ENCODE peak calls at places on chromosomes 2 and 18, in five cellular contexts. One of them, this sample, is unnamed.

GRCh38 chr2:120892967-120893667 is 157.4 kb downstream of the GLI2 start:
- DNase-seq in activated effector memory CD4-positive, alpha-beta T cell treated with anti-CD3 and anti-CD28 coated beads, Interleukin-2, amount 50 U/mL, for 16 hours: no peak
- DNase-seq in caudate nucleus: no peak
- DNase-seq in substantia nigra: no peak
- DNase-seq in hippocampal formation: peak; percentile 40
- DNase-seq in this sample: peak; percentile 24

GRCh38 chr2:120540719-120541552 is 194.7 kb upstream of the GLI2 start:
- DNase-seq in activated effector memory CD4-positive, alpha-beta T cell treated with anti-CD3 and anti-CD28 coated beads, Interleukin-2, amount 50 U/mL, for 16 hours: no peak
- DNase-seq in caudate nucleus: no peak
- DNase-seq in substantia nigra: no peak
- DNase-seq in hippocampal formation: no peak
- DNase-seq in this sample: no peak

GRCh38 chr2:19764998-19765397 is 136.8 kb downstream of the TTC32 start:
- DNase-seq in activated effector memory CD4-positive, alpha-beta T cell treated with anti-CD3 and anti-CD28 coated beads, Interleukin-2, amount 50 U/mL, for 16 hours: no peak
- DNase-seq in caudate nucleus: no peak
- DNase-seq in substantia nigra: no peak
- DNase-seq in hippocampal formation: no peak
- DNase-seq in this sample: no peak

GRCh38 chr2:118693287-118693822 is 154.1 kb downstream of the EN1 start:
- DNase-seq in activated effector memory CD4-positive, alpha-beta T cell treated with anti-CD3 and anti-CD28 coated beads, Interleukin-2, amount 50 U/mL, for 16 hours: no peak
- DNase-seq in caudate nucleus: no peak
- DNase-seq in substantia nigra: no peak
- DNase-seq in hippocampal formation: no peak
- DNase-seq in this sample: no peak

GRCh38 chr2:146913476-146913875 is 931.4 kb upstream of the ACVR2A start:
- DNase-seq in activated effector memory CD4-positive, alpha-beta T cell treated with anti-CD3 and anti-CD28 coated beads, Interleukin-2, amount 50 U/mL, for 16 hours: no peak
- DNase-seq in caudate nucleus: no peak
- DNase-seq in substantia nigra: no peak
- DNase-seq in hippocampal formation: no peak
- DNase-seq in this sample: no peak

GRCh38 chr2:94870392-94871225 is 621 bp upstream of the TEKT4 start:
- DNase-seq in activated effector memory CD4-positive, alpha-beta T cell treated with anti-CD3 and anti-CD28 coated beads, Interleukin-2, amount 50 U/mL, for 16 hours: peak; percentile 65
- DNase-seq in caudate nucleus: no peak
- DNase-seq in substantia nigra: no peak
- DNase-seq in hippocampal formation: no peak
- DNase-seq in this sample: no peak

GRCh38 chr2:232770207-232770606 is 6.2 kb downstream of the KCNJ13 start:
- DNase-seq in activated effector memory CD4-positive, alpha-beta T cell treated with anti-CD3 and anti-CD28 coated beads, Interleukin-2, amount 50 U/mL, for 16 hours: no peak
- DNase-seq in caudate nucleus: no peak
- DNase-seq in substantia nigra: no peak
- DNase-seq in hippocampal formation: no peak
- DNase-seq in this sample: no peak

GRCh38 chr2:10414591-10414990 is 33.5 kb downstream of the ODC1 start:
- DNase-seq in activated effector memory CD4-positive, alpha-beta T cell treated with anti-CD3 and anti-CD28 coated beads, Interleukin-2, amount 50 U/mL, for 16 hours: no peak
- DNase-seq in caudate nucleus: no peak
- DNase-seq in substantia nigra: no peak
- DNase-seq in hippocampal formation: no peak
- DNase-seq in this sample: no peak

GRCh38 chr2:222594679-222595078 is 61.2 kb downstream of the FARSB start:
- DNase-seq in activated effector memory CD4-positive, alpha-beta T cell treated with anti-CD3 and anti-CD28 coated beads, Interleukin-2, amount 50 U/mL, for 16 hours: no peak
- DNase-seq in caudate nucleus: no peak
- DNase-seq in substantia nigra: no peak
- DNase-seq in hippocampal formation: no peak
- DNase-seq in this sample: peak; percentile 54

GRCh38 chr2:130393318-130393910 is 37.6 kb downstream of the PTPN18 start:
- DNase-seq in activated effector memory CD4-positive, alpha-beta T cell treated with anti-CD3 and anti-CD28 coated beads, Interleukin-2, amount 50 U/mL, for 16 hours: no peak
- DNase-seq in caudate nucleus: no peak
- DNase-seq in substantia nigra: no peak
- DNase-seq in hippocampal formation: no peak
- DNase-seq in this sample: no peak

GRCh38 chr2:231737761-231738160 is 29.4 kb downstream of the PTMA start:
- DNase-seq in activated effector memory CD4-positive, alpha-beta T cell treated with anti-CD3 and anti-CD28 coated beads, Interleukin-2, amount 50 U/mL, for 16 hours: no peak
- DNase-seq in caudate nucleus: no peak
- DNase-seq in substantia nigra: no peak
- DNase-seq in hippocampal formation: no peak
- DNase-seq in this sample: no peak

GRCh38 chr2:38315707-38316333 is 61.3 kb downstream of the ATL2 start:
- DNase-seq in activated effector memory CD4-positive, alpha-beta T cell treated with anti-CD3 and anti-CD28 coated beads, Interleukin-2, amount 50 U/mL, for 16 hours: no peak
- DNase-seq in caudate nucleus: no peak
- DNase-seq in substantia nigra: no peak
- DNase-seq in hippocampal formation: peak; percentile 48
- DNase-seq in this sample: peak; percentile 75

GRCh38 chr2:178506524-178506923 is 26.3 kb downstream of the PLEKHA3 start:
- DNase-seq in activated effector memory CD4-positive, alpha-beta T cell treated with anti-CD3 and anti-CD28 coated beads, Interleukin-2, amount 50 U/mL, for 16 hours: no peak
- DNase-seq in caudate nucleus: no peak
- DNase-seq in substantia nigra: no peak
- DNase-seq in hippocampal formation: no peak
- DNase-seq in this sample: no peak

GRCh38 chr2:1559589-1560175 is 146.4 kb downstream of the TPO start:
- DNase-seq in activated effector memory CD4-positive, alpha-beta T cell treated with anti-CD3 and anti-CD28 coated beads, Interleukin-2, amount 50 U/mL, for 16 hours: no peak
- DNase-seq in caudate nucleus: no peak
- DNase-seq in substantia nigra: no peak
- DNase-seq in hippocampal formation: no peak
- DNase-seq in this sample: no peak

GRCh38 chr2:53970095-53970897 is 497 bp downstream of the PSME4 start:
- DNase-seq in activated effector memory CD4-positive, alpha-beta T cell treated with anti-CD3 and anti-CD28 coated beads, Interleukin-2, amount 50 U/mL, for 16 hours: peak; percentile 71
- DNase-seq in caudate nucleus: no peak
- DNase-seq in substantia nigra: peak; percentile 64
- DNase-seq in hippocampal formation: peak; percentile 85
- DNase-seq in this sample: peak; percentile 52

GRCh38 chr2:104286806-104287205 is 567.1 kb upstream of the POU3F3 start:
- DNase-seq in activated effector memory CD4-positive, alpha-beta T cell treated with anti-CD3 and anti-CD28 coated beads, Interleukin-2, amount 50 U/mL, for 16 hours: no peak
- DNase-seq in caudate nucleus: no peak
- DNase-seq in substantia nigra: no peak
- DNase-seq in hippocampal formation: no peak
- DNase-seq in this sample: peak; percentile 1

GRCh38 chr18:12884521-12885323 is 685 bp upstream of the PTPN2 start:
- DNase-seq in activated effector memory CD4-positive, alpha-beta T cell treated with anti-CD3 and anti-CD28 coated beads, Interleukin-2, amount 50 U/mL, for 16 hours: no peak
- DNase-seq in caudate nucleus: no peak
- DNase-seq in substantia nigra: no peak
- DNase-seq in hippocampal formation: no peak
- DNase-seq in this sample: no peak

GRCh38 chr2:1461507-1462390 is 48.5 kb downstream of the TPO start:
- DNase-seq in activated effector memory CD4-positive, alpha-beta T cell treated with anti-CD3 and anti-CD28 coated beads, Interleukin-2, amount 50 U/mL, for 16 hours: no peak
- DNase-seq in caudate nucleus: no peak
- DNase-seq in substantia nigra: no peak
- DNase-seq in hippocampal formation: no peak
- DNase-seq in this sample: no peak

GRCh38 chr2:121285077-121285449 is at the start of gene TFCP2L1:
- DNase-seq in activated effector memory CD4-positive, alpha-beta T cell treated with anti-CD3 and anti-CD28 coated beads, Interleukin-2, amount 50 U/mL, for 16 hours: peak; percentile 63
- DNase-seq in caudate nucleus: no peak
- DNase-seq in substantia nigra: no peak
- DNase-seq in hippocampal formation: no peak
- DNase-seq in this sample: no peak

GRCh38 chr2:105842555-105842954 is 97.8 kb downstream of the NCK2 start:
- DNase-seq in activated effector memory CD4-positive, alpha-beta T cell treated with anti-CD3 and anti-CD28 coated beads, Interleukin-2, amount 50 U/mL, for 16 hours: no peak
- DNase-seq in caudate nucleus: no peak
- DNase-seq in substantia nigra: no peak
- DNase-seq in hippocampal formation: no peak
- DNase-seq in this sample: no peak

This sample was measured in pons.